ENCODE peak calls at places on chromosomes 11 and 22, in five cellular contexts. One of them, this sample, is unnamed.
A peak's percentile ranks its signal among the peaks of the same experiment; 100 is the strongest.

GRCh38 chr11:60835472-60835871 is 6.4 kb upstream of the CCDC86 start:
- DNase-seq in trophoblast cell: no peak
- DNase-seq in H1: no peak
- DNase-seq in mesenchymal stem cell: no peak
- DNase-seq in IMR-90: peak; percentile 47
- DNase-seq in this sample: no peak

GRCh38 chr11:123158609-123159008 is 36.4 kb downstream of the CLMP start:
- DNase-seq in IMR-90: no peak
- DNase-seq in trophoblast cell: no peak
- DNase-seq in H1: no peak
- DNase-seq in mesenchymal stem cell: no peak
- DNase-seq in this sample: no peak

GRCh38 chr22:20955548-20955947 is 11.5 kb upstream of the AIFM3 start:
- DNase-seq in mesenchymal stem cell: peak; percentile 18
- DNase-seq in H1: no peak
- DNase-seq in trophoblast cell: peak; percentile 52
- DNase-seq in IMR-90: no peak
- DNase-seq in this sample: no peak

GRCh38 chr11:530960-531825 is 4.2 kb downstream of the HRAS start:
- DNase-seq in IMR-90: no peak
- DNase-seq in trophoblast cell: no peak
- DNase-seq in mesenchymal stem cell: no peak
- DNase-seq in H1: peak; percentile 46
- DNase-seq in this sample: no peak

GRCh38 chr11:128776434-128777284 is 82.8 kb downstream of the FLI1 start:
- DNase-seq in IMR-90: peak; percentile 33
- DNase-seq in mesenchymal stem cell: peak; percentile 51
- DNase-seq in trophoblast cell: peak; percentile 75
- DNase-seq in H1: peak; percentile 85
- DNase-seq in this sample: peak; percentile 43

GRCh38 chr11:35641206-35641885 is 21.2 kb upstream of the TRIM44 start:
- DNase-seq in IMR-90: no peak
- DNase-seq in mesenchymal stem cell: no peak
- DNase-seq in H1: no peak
- DNase-seq in trophoblast cell: no peak
- DNase-seq in this sample: no peak

GRCh38 chr11:121755191-121755590 is 302.4 kb upstream of the SORL1-AS1 start:
- DNase-seq in IMR-90: no peak
- DNase-seq in H1: no peak
- DNase-seq in trophoblast cell: no peak
- DNase-seq in mesenchymal stem cell: no peak
- DNase-seq in this sample: no peak

GRCh38 chr11:45313211-45313865 is 27.2 kb upstream of the SYT13 start:
- DNase-seq in trophoblast cell: no peak
- DNase-seq in H1: peak; percentile 10
- DNase-seq in mesenchymal stem cell: no peak
- DNase-seq in IMR-90: no peak
- DNase-seq in this sample: no peak

GRCh38 chr11:109747839-109748238 is 325.8 kb downstream of the C11orf87 start:
- DNase-seq in IMR-90: no peak
- DNase-seq in H1: no peak
- DNase-seq in mesenchymal stem cell: peak; percentile 35
- DNase-seq in trophoblast cell: peak; percentile 37
- DNase-seq in this sample: no peak

GRCh38 chr11:8206251-8207079 is 37.6 kb upstream of the RIC3 start:
- DNase-seq in H1: peak; percentile 49
- DNase-seq in IMR-90: no peak
- DNase-seq in trophoblast cell: peak; percentile 69
- DNase-seq in mesenchymal stem cell: no peak
- DNase-seq in this sample: no peak

GRCh38 chr11:18066626-18067025 is 20.6 kb upstream of the TPH1 start:
- DNase-seq in H1: no peak
- DNase-seq in trophoblast cell: no peak
- DNase-seq in mesenchymal stem cell: peak; percentile 26
- DNase-seq in IMR-90: peak; percentile 19
- DNase-seq in this sample: no peak

GRCh38 chr11:8826145-8826786 is 84.7 kb upstream of the AKIP1 start:
- DNase-seq in trophoblast cell: peak; percentile 96
- DNase-seq in H1: no peak
- DNase-seq in IMR-90: peak; percentile 95
- DNase-seq in mesenchymal stem cell: peak; percentile 93
- DNase-seq in this sample: no peak

GRCh38 chr11:90434858-90435257 is 212.0 kb upstream of the CHORDC1 start:
- DNase-seq in IMR-90: no peak
- DNase-seq in mesenchymal stem cell: no peak
- DNase-seq in trophoblast cell: peak; percentile 77
- DNase-seq in H1: no peak
- DNase-seq in this sample: peak; percentile 1

GRCh38 chr11:86931965-86932332 is 23.2 kb downstream of the FZD4 start:
- DNase-seq in mesenchymal stem cell: peak; percentile 46
- DNase-seq in trophoblast cell: peak; percentile 32
- DNase-seq in IMR-90: peak; percentile 62
- DNase-seq in H1: no peak
- DNase-seq in this sample: no peak

GRCh38 chr22:19121631-19122142 is 525 bp downstream of the DGCR2 start:
- DNase-seq in IMR-90: peak; percentile 7
- DNase-seq in trophoblast cell: peak; percentile 65
- DNase-seq in H1: peak; percentile 63
- DNase-seq in mesenchymal stem cell: no peak
- DNase-seq in this sample: peak; percentile 24

GRCh38 chr11:45805305-45806071 is 539 bp downstream of the SLC35C1 start:
- DNase-seq in IMR-90: peak; percentile 78
- DNase-seq in trophoblast cell: peak; percentile 45
- DNase-seq in mesenchymal stem cell: peak; percentile 86
- DNase-seq in H1: peak; percentile 66
- DNase-seq in this sample: peak; percentile 26

GRCh38 chr11:13140873-13141655 is 131.9 kb downstream of the RASSF10 start:
- DNase-seq in trophoblast cell: peak; percentile 46
- DNase-seq in H1: no peak
- DNase-seq in IMR-90: peak; percentile 38
- DNase-seq in mesenchymal stem cell: peak; percentile 22
- DNase-seq in this sample: no peak

GRCh38 chr11:83092488-83093384 is 21.0 kb upstream of the RAB30 start:
- DNase-seq in trophoblast cell: peak; percentile 80
- DNase-seq in mesenchymal stem cell: peak; percentile 45
- DNase-seq in IMR-90: peak; percentile 24
- DNase-seq in H1: no peak
- DNase-seq in this sample: no peak

GRCh38 chr22:17198188-17199130 is 20.8 kb downstream of the ADA2 start:
- DNase-seq in mesenchymal stem cell: peak; percentile 6
- DNase-seq in IMR-90: no peak
- DNase-seq in trophoblast cell: no peak
- DNase-seq in H1: peak; percentile 92
- DNase-seq in this sample: peak; percentile 90

GRCh38 chr11:18491924-18492323 is 34.8 kb downstream of the TSG101 start:
- DNase-seq in H1: no peak
- DNase-seq in trophoblast cell: no peak
- DNase-seq in IMR-90: peak; percentile 38
- DNase-seq in mesenchymal stem cell: no peak
- DNase-seq in this sample: no peak

GRCh38 chr11:1510928-1511327 is 24.3 kb upstream of the MOB2 start:
- DNase-seq in trophoblast cell: no peak
- DNase-seq in IMR-90: no peak
- DNase-seq in mesenchymal stem cell: no peak
- DNase-seq in H1: no peak
- DNase-seq in this sample: no peak

GRCh38 chr11:30960387-30960992 is 374.3 kb upstream of the MPPED2 start:
- DNase-seq in mesenchymal stem cell: peak; percentile 1
- DNase-seq in H1: no peak
- DNase-seq in IMR-90: peak; percentile 47
- DNase-seq in trophoblast cell: peak; percentile 54
- DNase-seq in this sample: peak; percentile 36

DNA sequence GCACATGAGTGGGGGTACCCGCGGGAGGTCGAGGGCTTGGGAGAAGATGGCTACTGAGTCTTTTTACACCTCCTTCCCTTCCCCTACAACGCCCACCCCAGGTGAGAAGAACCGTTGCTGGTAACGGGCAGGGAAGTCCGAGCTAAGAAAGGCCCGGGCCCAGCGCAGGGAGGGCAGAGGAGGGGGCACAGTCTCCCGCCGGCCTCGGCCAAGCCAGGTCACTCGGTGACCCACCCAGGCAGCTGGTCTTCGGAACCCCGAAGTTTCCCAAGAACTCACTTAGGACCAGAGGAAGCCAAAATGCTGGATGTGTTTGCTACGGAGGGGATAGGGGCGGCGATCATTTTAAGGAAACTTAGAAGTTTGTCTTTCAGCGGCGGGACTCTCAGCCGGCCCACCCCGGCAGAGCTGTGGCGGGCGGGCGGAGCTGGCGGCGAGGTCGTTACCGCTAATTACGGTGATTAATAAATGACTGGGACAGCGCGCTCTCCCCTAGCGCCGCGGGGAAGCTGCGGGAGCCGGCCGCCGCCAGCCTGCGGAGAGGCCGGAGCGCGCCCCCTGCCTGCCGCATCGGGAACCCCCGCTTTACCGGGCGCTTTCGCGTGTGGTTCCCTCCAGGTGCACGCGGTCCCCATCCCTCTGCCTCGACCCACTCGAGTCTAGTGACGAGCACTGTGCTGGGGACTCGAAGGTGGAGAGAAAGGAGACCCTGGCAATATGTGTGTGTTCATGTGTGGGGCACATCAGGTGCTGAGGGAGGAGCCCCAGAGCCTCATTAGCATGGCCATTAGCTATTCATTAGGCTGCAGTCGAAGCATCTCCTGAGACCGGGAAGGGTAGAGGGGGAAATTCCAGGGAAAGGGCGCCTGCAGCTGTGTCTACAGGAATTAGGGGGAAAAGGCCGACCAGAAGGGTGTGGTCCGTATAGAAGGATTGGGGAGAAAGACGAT is 945 bp downstream of the ROBO3 start:
- DNase-seq in mesenchymal stem cell: peak; percentile 39
- DNase-seq in IMR-90: peak; percentile 15
- DNase-seq in trophoblast cell: peak; percentile 70
- DNase-seq in H1: peak; percentile 89
- DNase-seq in this sample: no peak
- H3K4me3 ChIP-seq in mesenchymal stem cell: no peak overlapping the region
- H3K4me3 ChIP-seq in IMR-90: peak overlapping the region; percentile 20
- H3K4me3 ChIP-seq in trophoblast cell: no peak overlapping the region
- H3K4me3 ChIP-seq in H1: peak overlapping the region; percentile 27
- H3K4me3 ChIP-seq in this sample: no peak overlapping the region

GRCh38 chr22:47102648-47103047 is 340.2 kb downstream of the TBC1D22A start:
- DNase-seq in H1: peak; percentile 46
- DNase-seq in IMR-90: peak; percentile 12
- DNase-seq in mesenchymal stem cell: peak; percentile 36
- DNase-seq in trophoblast cell: peak; percentile 89
- DNase-seq in this sample: no peak

GRCh38 chr22:47100646-47101045 is 338.2 kb downstream of the TBC1D22A start:
- DNase-seq in trophoblast cell: no peak
- DNase-seq in mesenchymal stem cell: no peak
- DNase-seq in H1: no peak
- DNase-seq in IMR-90: no peak
- DNase-seq in this sample: no peak

GRCh38 chr22:47101321-47101885 is 339.0 kb downstream of the TBC1D22A start:
- DNase-seq in H1: no peak
- DNase-seq in mesenchymal stem cell: no peak
- DNase-seq in IMR-90: no peak
- DNase-seq in trophoblast cell: no peak
- DNase-seq in this sample: no peak

GRCh38 chr22:47100019-47100418 is 337.6 kb downstream of the TBC1D22A start:
- DNase-seq in H1: no peak
- DNase-seq in trophoblast cell: no peak
- DNase-seq in IMR-90: no peak
- DNase-seq in mesenchymal stem cell: no peak
- DNase-seq in this sample: no peak

GRCh38 chr22:47102081-47102480 is 339.6 kb downstream of the TBC1D22A start:
- DNase-seq in trophoblast cell: peak; percentile 88
- DNase-seq in H1: no peak
- DNase-seq in mesenchymal stem cell: no peak
- DNase-seq in IMR-90: no peak
- DNase-seq in this sample: no peak
- H4K91ac ChIP-seq in trophoblast cell: peak overlapping the region; percentile 41
- H4K91ac ChIP-seq in H1: no peak overlapping the region
- H4K91ac ChIP-seq in mesenchymal stem cell: no peak overlapping the region
- H4K91ac ChIP-seq in IMR-90: no peak overlapping the region
- H4K91ac ChIP-seq in this sample: no peak overlapping the region

GRCh38 chr11:59559886-59560285 is 48.5 kb downstream of the OR4D9 start:
- DNase-seq in trophoblast cell: no peak
- DNase-seq in mesenchymal stem cell: no peak
- DNase-seq in H1: no peak
- DNase-seq in IMR-90: no peak
- DNase-seq in this sample: no peak
- H3K4me3 ChIP-seq in trophoblast cell: no peak overlapping the region
- H3K4me3 ChIP-seq in mesenchymal stem cell: no peak overlapping the region
- H3K4me3 ChIP-seq in H1: peak overlapping the region; percentile 94
- H3K4me3 ChIP-seq in IMR-90: peak overlapping the region; percentile 96
- H3K4me3 ChIP-seq in this sample: no peak overlapping the region

DNA sequence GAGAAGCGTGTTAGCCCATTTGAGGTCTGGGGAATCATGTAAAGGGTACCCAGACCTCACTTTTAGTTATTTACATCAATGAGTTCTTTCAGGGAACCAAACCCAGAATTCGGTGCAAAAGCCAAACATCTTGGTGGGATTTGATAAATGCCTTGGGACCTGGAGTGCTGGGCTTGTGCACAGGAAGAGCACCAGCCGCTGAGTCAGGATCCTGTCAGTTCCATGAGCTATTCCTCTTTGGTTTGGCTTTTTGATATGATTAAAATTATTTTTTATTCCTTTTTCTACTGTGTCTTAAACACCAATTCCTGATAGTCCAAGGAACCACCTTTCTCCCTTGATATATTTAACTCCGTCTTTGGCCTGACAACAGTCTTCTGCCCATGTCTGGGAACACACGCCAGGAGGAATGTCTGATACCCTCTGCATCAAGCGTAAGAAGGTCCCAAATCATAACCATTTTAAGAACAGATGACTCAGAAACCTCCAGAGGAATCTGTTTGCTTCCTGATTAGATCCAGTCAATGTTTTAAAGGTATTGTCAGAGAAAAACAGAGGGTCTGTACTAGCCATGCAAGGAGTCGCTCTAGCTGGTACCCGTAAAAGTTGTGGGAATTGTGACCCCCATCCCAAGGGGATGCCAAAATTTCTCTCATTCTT is 65.2 kb downstream of the ALX4 start:
- DNase-seq in IMR-90: peak; percentile 43
- DNase-seq in mesenchymal stem cell: peak; percentile 11
- DNase-seq in trophoblast cell: no peak
- DNase-seq in H1: no peak
- DNase-seq in this sample: no peak
- H4K91ac ChIP-seq in IMR-90: peak overlapping the region; percentile 93
- H4K91ac ChIP-seq in mesenchymal stem cell: no peak overlapping the region
- H4K91ac ChIP-seq in trophoblast cell: peak overlapping the region; percentile 67
- H4K91ac ChIP-seq in H1: peak overlapping the region; percentile 91
- H4K91ac ChIP-seq in this sample: no peak overlapping the region

GRCh38 chr11:114438303-114438702 is 964 bp upstream of the REXO2 start:
- DNase-seq in mesenchymal stem cell: peak; percentile 15
- DNase-seq in trophoblast cell: peak; percentile 92
- DNase-seq in H1: no peak
- DNase-seq in IMR-90: peak; percentile 4
- DNase-seq in this sample: no peak
- H3K4me3 ChIP-seq in mesenchymal stem cell: no peak overlapping the region
- H3K4me3 ChIP-seq in trophoblast cell: no peak overlapping the region
- H3K4me3 ChIP-seq in H1: no peak overlapping the region
- H3K4me3 ChIP-seq in IMR-90: no peak overlapping the region
- H3K4me3 ChIP-seq in this sample: no peak overlapping the region

GRCh38 chr22:39179401-39179827 is 26.9 kb upstream of the CBX7 start:
- DNase-seq in H1: peak; percentile 55
- DNase-seq in IMR-90: no peak
- DNase-seq in mesenchymal stem cell: no peak
- DNase-seq in trophoblast cell: no peak
- DNase-seq in this sample: no peak
- H4K91ac ChIP-seq in H1: peak overlapping the region; percentile 87
- H4K91ac ChIP-seq in IMR-90: peak overlapping the region; percentile 46
- H4K91ac ChIP-seq in mesenchymal stem cell: peak overlapping the region; percentile 34
- H4K91ac ChIP-seq in trophoblast cell: peak overlapping the region; percentile 29
- H4K91ac ChIP-seq in this sample: no peak overlapping the region